ENCODE peak calls at places on chromosomes 16 and 17, in five cellular contexts. P is tibial nerve, O is hepatocyte, J is Caki2, F is progenitor cell of endocrine pancreas. X is an unnamed sample.

GRCh38 chr16:52451971-52452421 is 94.9 kb downstream of the TOX3 start:
- DNase-seq in F (no peak), J (peak; percentile 28), O (peak; percentile 23), P (no peak), X (no peak)

GRCh38 chr16:24612656-24613055 is 73.3 kb downstream of the RBBP6 start:
- DNase-seq in P (no peak), O (no peak), F (no peak), J (no peak), X (no peak)

GRCh38 chr16:23905027-23905426 is 69.2 kb downstream of the PRKCB start:
- DNase-seq in O (peak; percentile 80), F (no peak), J (peak; percentile 27), P (no peak), X (peak; percentile 79)

GRCh38 chr17:17151055-17151454 is 55.1 kb downstream of the PLD6 start:
- DNase-seq in F (no peak), O (no peak), P (no peak), J (peak; percentile 73), X (peak; percentile 94)

GRCh38 chr16:58515871-58516767 is 802 bp downstream of the SETD6 start:
- DNase-seq in O (peak; percentile 53), J (peak; percentile 27), P (no peak), F (no peak), X (peak; percentile 35)

GRCh38 chr16:17802566-17802965 is 331.8 kb upstream of the XYLT1 start:
- DNase-seq in O (no peak), J (no peak), P (no peak), F (no peak), X (no peak)

GRCh38 chr16:81449899-81450608 is 5.4 kb downstream of the CMIP start:
- DNase-seq in P (no peak), J (no peak), O (no peak), F (no peak), X (no peak)

GRCh38 chr17:73198201-73198929 is 5.5 kb downstream of the COG1 start:
- DNase-seq in J (no peak), F (no peak), P (no peak), O (no peak), X (no peak)

GRCh38 chr16:29806096-29806579 is at the start of gene MAZ:
- DNase-seq in J (no peak), O (peak; percentile 92), F (no peak), P (no peak), X (no peak)

GRCh38 chr17:50966163-50966666 is 100.1 kb upstream of the TOB1 start:
- DNase-seq in F (no peak), P (no peak), J (no peak), O (no peak), X (no peak)

GRCh38 chr17:40993856-40994255 is at the start of gene KRTAP3-3:
- DNase-seq in J (no peak), P (no peak), O (no peak), F (no peak), X (no peak)

GRCh38 chr17:29115906-29116651 is 64.1 kb downstream of the MYO18A start:
- DNase-seq in J (peak; percentile 60), P (no peak), F (no peak), O (peak; percentile 52), X (peak; percentile 74)

GRCh38 chr17:59825533-59826316 is 67.0 kb downstream of the TUBD1 start:
- DNase-seq in J (no peak), O (no peak), F (no peak), P (peak; percentile 41), X (no peak)

GRCh38 chr16:84511180-84511800 is 6.8 kb upstream of the MEAK7 start:
- DNase-seq in F (peak; percentile 60), P (peak; percentile 90), J (peak; percentile 74), O (peak; percentile 88), X (peak; percentile 84)

GRCh38 chr17:17919169-17920107 is 52.8 kb downstream of the TOM1L2 start:
- DNase-seq in P (peak; percentile 85), J (peak; percentile 62), O (peak; percentile 91), F (peak; percentile 48), X (peak; percentile 86)

GRCh38 chr16:67226295-67226803 is 581 bp upstream of the TMEM208 start:
- DNase-seq in O (no peak), F (no peak), J (no peak), P (no peak), X (no peak)

GRCh38 chr16:54808890-54809289 is 121.8 kb upstream of the IRX5 start:
- DNase-seq in O (no peak), J (no peak), F (no peak), P (no peak), X (no peak)

GRCh38 chr17:76940738-76941350 is 72.6 kb downstream of the MGAT5B start:
- DNase-seq in O (no peak), F (no peak), P (no peak), J (no peak), X (peak; percentile 63)

X was measured in ACHN.